ENCODE peak calls at places on chromosomes 13 and 19, in six cellular contexts. One of them, this sample, is unnamed.

GRCh38 chr19:54164369-54165068 is 5.0 kb upstream of the LENG1 start:
- DNase-seq in neural progenitor cell: peak
- DNase-seq in tibial artery: no peak
- DNase-seq in astrocyte of the spinal cord: no peak
- DNase-seq in foreskin fibroblast: peak
- DNase-seq in body of pancreas: peak
- DNase-seq in this sample: no peak

GRCh38 chr13:24274452-24274971 is 34.9 kb upstream of the C1QTNF9 start:
- DNase-seq in body of pancreas: no peak
- DNase-seq in foreskin fibroblast: no peak
- DNase-seq in tibial artery: no peak
- DNase-seq in astrocyte of the spinal cord: no peak
- DNase-seq in neural progenitor cell: no peak
- DNase-seq in this sample: no peak

GRCh38 chr13:30731658-30732390 is 3.5 kb upstream of the ALOX5AP start:
- DNase-seq in astrocyte of the spinal cord: no peak
- DNase-seq in foreskin fibroblast: no peak
- DNase-seq in body of pancreas: peak
- DNase-seq in tibial artery: no peak
- DNase-seq in neural progenitor cell: no peak
- DNase-seq in this sample: no peak

GRCh38 chr13:97318532-97318931 is 96.4 kb downstream of the MBNL2 start:
- DNase-seq in astrocyte of the spinal cord: no peak
- DNase-seq in foreskin fibroblast: no peak
- DNase-seq in body of pancreas: no peak
- DNase-seq in tibial artery: no peak
- DNase-seq in neural progenitor cell: no peak
- DNase-seq in this sample: no peak

GRCh38 chr13:50400930-50401553 is 385.8 kb downstream of the KCNRG start:
- DNase-seq in neural progenitor cell: no peak
- DNase-seq in foreskin fibroblast: peak
- DNase-seq in astrocyte of the spinal cord: peak
- DNase-seq in tibial artery: no peak
- DNase-seq in body of pancreas: no peak
- DNase-seq in this sample: no peak

GRCh38 chr13:108225440-108225839 is 7.2 kb downstream of the ABHD13 start:
- DNase-seq in tibial artery: no peak
- DNase-seq in neural progenitor cell: no peak
- DNase-seq in body of pancreas: no peak
- DNase-seq in astrocyte of the spinal cord: no peak
- DNase-seq in foreskin fibroblast: no peak
- DNase-seq in this sample: no peak

GRCh38 chr13:40082644-40083043 is 427.2 kb downstream of the COG6 start:
- DNase-seq in foreskin fibroblast: no peak
- DNase-seq in tibial artery: no peak
- DNase-seq in neural progenitor cell: no peak
- DNase-seq in body of pancreas: peak
- DNase-seq in astrocyte of the spinal cord: peak
- DNase-seq in this sample: peak

GRCh38 chr13:97267418-97268059 is 45.4 kb downstream of the MBNL2 start:
- DNase-seq in neural progenitor cell: peak
- DNase-seq in foreskin fibroblast: no peak
- DNase-seq in tibial artery: no peak
- DNase-seq in astrocyte of the spinal cord: no peak
- DNase-seq in body of pancreas: no peak
- DNase-seq in this sample: no peak

GRCh38 chr19:7159105-7159933 is 89.8 kb downstream of the ZNF557 start:
- DNase-seq in astrocyte of the spinal cord: peak
- DNase-seq in tibial artery: peak
- DNase-seq in body of pancreas: no peak
- DNase-seq in foreskin fibroblast: peak
- DNase-seq in neural progenitor cell: no peak
- DNase-seq in this sample: no peak

GRCh38 chr19:18470153-18470552 is 32.2 kb upstream of the ISYNA1 start:
- DNase-seq in body of pancreas: no peak
- DNase-seq in foreskin fibroblast: peak
- DNase-seq in astrocyte of the spinal cord: no peak
- DNase-seq in tibial artery: no peak
- DNase-seq in neural progenitor cell: peak
- DNase-seq in this sample: no peak

GRCh38 chr19:47430041-47430802 is 10.9 kb upstream of the MEIS3 start:
- DNase-seq in neural progenitor cell: peak
- DNase-seq in astrocyte of the spinal cord: peak
- DNase-seq in body of pancreas: peak
- DNase-seq in foreskin fibroblast: peak
- DNase-seq in tibial artery: no peak
- DNase-seq in this sample: no peak

GRCh38 chr19:54310543-54310942 is 2.4 kb downstream of the LILRA5 start:
- DNase-seq in body of pancreas: no peak
- DNase-seq in foreskin fibroblast: no peak
- DNase-seq in astrocyte of the spinal cord: no peak
- DNase-seq in neural progenitor cell: no peak
- DNase-seq in tibial artery: no peak
- DNase-seq in this sample: no peak

GRCh38 chr13:21616880-21617279 is 12.9 kb upstream of the MICU2 start:
- DNase-seq in body of pancreas: no peak
- DNase-seq in astrocyte of the spinal cord: no peak
- DNase-seq in tibial artery: no peak
- DNase-seq in neural progenitor cell: peak
- DNase-seq in foreskin fibroblast: no peak
- DNase-seq in this sample: no peak

GRCh38 chr19:8566855-8567254 is 10.4 kb downstream of the MYO1F start:
- DNase-seq in body of pancreas: no peak
- DNase-seq in neural progenitor cell: no peak
- DNase-seq in tibial artery: no peak
- DNase-seq in foreskin fibroblast: no peak
- DNase-seq in astrocyte of the spinal cord: no peak
- DNase-seq in this sample: no peak

GRCh38 chr13:113178896-113179167 is 20.4 kb downstream of the PROZ start:
- DNase-seq in astrocyte of the spinal cord: no peak
- DNase-seq in foreskin fibroblast: no peak
- DNase-seq in tibial artery: no peak
- DNase-seq in body of pancreas: no peak
- DNase-seq in neural progenitor cell: no peak
- DNase-seq in this sample: no peak

GRCh38 chr19:35689836-35690235 is 14.5 kb upstream of the ZBTB32 start:
- DNase-seq in body of pancreas: peak
- DNase-seq in neural progenitor cell: no peak
- DNase-seq in foreskin fibroblast: no peak
- DNase-seq in tibial artery: no peak
- DNase-seq in astrocyte of the spinal cord: no peak
- DNase-seq in this sample: no peak

GRCh38 chr13:25468330-25469178 is 96.8 kb downstream of the ATP8A2 start:
- DNase-seq in astrocyte of the spinal cord: peak
- DNase-seq in body of pancreas: peak
- DNase-seq in neural progenitor cell: peak
- DNase-seq in tibial artery: no peak
- DNase-seq in foreskin fibroblast: peak
- DNase-seq in this sample: no peak
- TF ChIP-seq CTCF in astrocyte of the spinal cord: no peak
- TF ChIP-seq CTCF in body of pancreas: no peak
- TF ChIP-seq CTCF in neural progenitor cell: peak
- TF ChIP-seq CTCF in tibial artery: no peak
- TF ChIP-seq CTCF in foreskin fibroblast: no peak
- TF ChIP-seq CTCF in this sample: no peak

DNA sequence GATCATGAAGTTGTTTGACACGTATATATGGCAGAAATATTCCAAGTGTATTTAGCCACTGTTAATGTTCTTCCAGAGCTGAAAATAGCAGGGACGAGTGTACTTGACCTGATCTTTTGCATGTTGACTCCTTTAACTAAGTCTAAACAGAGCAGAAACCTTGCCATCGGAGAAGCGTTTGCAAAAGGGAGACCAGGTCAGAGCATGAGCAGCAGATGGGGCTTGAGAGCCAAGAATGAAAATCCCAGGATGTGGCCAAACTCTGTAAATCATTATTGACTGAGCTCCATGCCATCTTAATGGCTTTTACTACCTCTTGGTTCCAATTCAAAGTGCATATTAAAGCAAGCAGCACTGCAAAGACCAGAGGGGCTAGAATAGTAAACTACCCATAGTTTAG is 55.5 kb downstream of the FAM216B start:
- DNase-seq in body of pancreas: peak
- DNase-seq in astrocyte of the spinal cord: peak
- DNase-seq in foreskin fibroblast: peak
- DNase-seq in tibial artery: no peak
- DNase-seq in neural progenitor cell: peak
- DNase-seq in this sample: no peak
- TF ChIP-seq CTCF in body of pancreas: peak
- TF ChIP-seq CTCF in astrocyte of the spinal cord: peak
- TF ChIP-seq CTCF in foreskin fibroblast: peak
- TF ChIP-seq CTCF in tibial artery: no peak
- TF ChIP-seq CTCF in neural progenitor cell: peak
- TF ChIP-seq CTCF in this sample: peak

DNA sequence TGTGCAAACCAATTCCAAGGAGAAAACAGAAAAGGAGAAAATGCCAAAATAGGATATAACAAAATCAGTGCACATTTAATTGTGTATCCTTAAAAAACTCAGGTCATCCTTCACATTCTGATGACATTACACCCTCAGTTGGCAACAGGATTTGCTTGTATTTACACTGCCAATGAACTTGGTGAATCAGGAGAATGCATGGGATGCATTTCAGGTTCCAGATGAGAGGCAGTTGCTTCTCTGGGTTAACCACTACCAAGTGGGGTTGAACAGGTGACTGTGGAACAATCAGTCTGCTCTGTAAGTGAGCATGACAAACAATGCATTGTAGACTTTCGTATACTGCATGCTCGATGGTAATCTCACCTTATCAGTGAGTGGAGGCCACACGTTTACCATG is 79.1 kb downstream of the STARD13 start:
- DNase-seq in tibial artery: no peak
- DNase-seq in neural progenitor cell: no peak
- DNase-seq in body of pancreas: no peak
- DNase-seq in foreskin fibroblast: peak
- DNase-seq in astrocyte of the spinal cord: peak
- DNase-seq in this sample: no peak
- TF ChIP-seq CTCF in tibial artery: no peak
- TF ChIP-seq CTCF in neural progenitor cell: no peak
- TF ChIP-seq CTCF in body of pancreas: no peak
- TF ChIP-seq CTCF in foreskin fibroblast: no peak
- TF ChIP-seq CTCF in astrocyte of the spinal cord: no peak
- TF ChIP-seq CTCF in this sample: no peak

DNA sequence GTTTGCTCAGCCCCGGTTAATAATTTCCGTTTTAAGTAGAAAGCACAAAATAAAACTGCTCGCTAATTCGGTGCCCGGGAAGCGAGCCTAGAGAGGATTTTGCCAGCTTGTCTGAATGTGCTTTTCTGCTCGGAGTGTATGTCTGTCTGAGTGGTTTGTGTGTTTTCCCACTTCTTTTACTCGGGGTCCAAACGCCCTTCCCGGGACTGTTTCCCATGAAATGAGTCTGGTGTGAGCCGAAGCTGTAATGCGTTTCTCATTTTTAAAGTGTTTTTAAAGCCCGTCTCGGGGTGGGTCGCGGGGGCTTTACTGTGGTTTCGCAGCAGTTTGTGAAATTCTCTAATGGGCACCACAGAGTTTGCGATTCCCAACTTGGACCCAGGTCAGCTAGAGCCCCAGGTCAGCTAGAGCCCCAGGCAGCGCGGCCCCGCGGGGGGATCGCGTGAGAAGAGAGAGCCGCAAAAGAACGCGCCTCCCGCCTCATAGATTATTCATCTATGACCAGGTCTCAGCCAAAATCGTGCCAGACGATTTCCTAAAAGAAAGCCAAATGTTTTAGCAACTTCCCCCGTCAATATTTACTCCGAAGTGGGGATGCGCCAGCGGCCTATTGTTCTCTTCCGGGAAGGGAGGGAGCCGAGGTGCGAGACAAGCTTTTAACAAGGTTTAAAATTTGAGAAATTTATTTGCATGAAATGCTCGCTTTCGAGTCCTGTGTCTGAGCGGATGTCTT is 2.0 kb downstream of the ZIC2 start:
- DNase-seq in tibial artery: no peak
- DNase-seq in neural progenitor cell: peak
- DNase-seq in foreskin fibroblast: no peak
- DNase-seq in body of pancreas: no peak
- DNase-seq in astrocyte of the spinal cord: no peak
- DNase-seq in this sample: no peak
- TF ChIP-seq CTCF in tibial artery: no peak
- TF ChIP-seq CTCF in neural progenitor cell: no peak
- TF ChIP-seq CTCF in foreskin fibroblast: no peak
- TF ChIP-seq CTCF in body of pancreas: no peak
- TF ChIP-seq CTCF in astrocyte of the spinal cord: no peak
- TF ChIP-seq CTCF in this sample: no peak